ENCODE peak calls at places on chromosome 16, in six cellular contexts. One of them, this sample, is unnamed.

GRCh38 chr16:67164599-67165061 is at the start of gene HSF4:
- DNase-seq in thyroid gland: peak
- DNase-seq in tibial nerve: peak
- DNase-seq in heart left ventricle: peak
- DNase-seq in fibroblast of lung: no peak
- DNase-seq in mesothelial cell of epicardium: no peak
- DNase-seq in this sample: no peak

GRCh38 chr16:70576431-70577255 is 53.0 kb downstream of the SF3B3 start:
- DNase-seq in thyroid gland: no peak
- DNase-seq in tibial nerve: no peak
- DNase-seq in heart left ventricle: no peak
- DNase-seq in fibroblast of lung: peak
- DNase-seq in mesothelial cell of epicardium: no peak
- DNase-seq in this sample: peak

GRCh38 chr16:85428168-85428898 is 184.8 kb upstream of the GSE1 start:
- DNase-seq in thyroid gland: peak
- DNase-seq in tibial nerve: no peak
- DNase-seq in heart left ventricle: peak
- DNase-seq in fibroblast of lung: no peak
- DNase-seq in mesothelial cell of epicardium: peak
- DNase-seq in this sample: peak

GRCh38 chr16:11499295-11500089 is 87.2 kb downstream of the LITAF start:
- DNase-seq in thyroid gland: peak
- DNase-seq in tibial nerve: no peak
- DNase-seq in heart left ventricle: no peak
- DNase-seq in fibroblast of lung: no peak
- DNase-seq in mesothelial cell of epicardium: no peak
- DNase-seq in this sample: no peak

GRCh38 chr16:54462151-54462651 is 175.6 kb upstream of the IRX3 start:
- DNase-seq in thyroid gland: no peak
- DNase-seq in tibial nerve: no peak
- DNase-seq in heart left ventricle: no peak
- DNase-seq in fibroblast of lung: peak
- DNase-seq in mesothelial cell of epicardium: no peak
- DNase-seq in this sample: no peak

GRCh38 chr16:65740716-65741115 is 618.9 kb upstream of the CDH11 start:
- DNase-seq in thyroid gland: no peak
- DNase-seq in tibial nerve: no peak
- DNase-seq in heart left ventricle: no peak
- DNase-seq in fibroblast of lung: no peak
- DNase-seq in mesothelial cell of epicardium: no peak
- DNase-seq in this sample: no peak

GRCh38 chr16:46982335-46982734 is 8.9 kb upstream of the DNAJA2 start:
- DNase-seq in thyroid gland: no peak
- DNase-seq in tibial nerve: no peak
- DNase-seq in heart left ventricle: no peak
- DNase-seq in fibroblast of lung: no peak
- DNase-seq in mesothelial cell of epicardium: no peak
- DNase-seq in this sample: peak

GRCh38 chr16:67936876-67937605 is 391 bp upstream of the PSMB10 start:
- DNase-seq in thyroid gland: no peak
- DNase-seq in tibial nerve: peak
- DNase-seq in heart left ventricle: no peak
- DNase-seq in fibroblast of lung: no peak
- DNase-seq in mesothelial cell of epicardium: no peak
- DNase-seq in this sample: peak

GRCh38 chr16:79754081-79754872 is 153.7 kb upstream of the MAF start:
- DNase-seq in thyroid gland: no peak
- DNase-seq in tibial nerve: no peak
- DNase-seq in heart left ventricle: no peak
- DNase-seq in fibroblast of lung: peak
- DNase-seq in mesothelial cell of epicardium: no peak
- DNase-seq in this sample: no peak

GRCh38 chr16:84484579-84485254 is 19.7 kb downstream of the MEAK7 start:
- DNase-seq in thyroid gland: peak
- DNase-seq in tibial nerve: peak
- DNase-seq in heart left ventricle: peak
- DNase-seq in fibroblast of lung: peak
- DNase-seq in mesothelial cell of epicardium: no peak
- DNase-seq in this sample: no peak

GRCh38 chr16:59260892-59261291 is 526.8 kb upstream of the GOT2 start:
- DNase-seq in thyroid gland: no peak
- DNase-seq in tibial nerve: no peak
- DNase-seq in heart left ventricle: no peak
- DNase-seq in fibroblast of lung: no peak
- DNase-seq in mesothelial cell of epicardium: no peak
- DNase-seq in this sample: no peak

GRCh38 chr16:25464058-25464457 is 206.4 kb upstream of the ZKSCAN2 start:
- DNase-seq in thyroid gland: no peak
- DNase-seq in tibial nerve: no peak
- DNase-seq in heart left ventricle: no peak
- DNase-seq in fibroblast of lung: no peak
- DNase-seq in mesothelial cell of epicardium: no peak
- DNase-seq in this sample: no peak

GRCh38 chr16:27566417-27566816 is 16.5 kb downstream of the KATNIP start:
- DNase-seq in thyroid gland: no peak
- DNase-seq in tibial nerve: no peak
- DNase-seq in heart left ventricle: no peak
- DNase-seq in fibroblast of lung: no peak
- DNase-seq in mesothelial cell of epicardium: no peak
- DNase-seq in this sample: no peak

GRCh38 chr16:79430129-79430789 is 170.3 kb downstream of the MAF start:
- DNase-seq in thyroid gland: no peak
- DNase-seq in tibial nerve: no peak
- DNase-seq in heart left ventricle: no peak
- DNase-seq in fibroblast of lung: no peak
- DNase-seq in mesothelial cell of epicardium: no peak
- DNase-seq in this sample: no peak

GRCh38 chr16:8115814-8116213 is 474.5 kb downstream of the TMEM114 start:
- DNase-seq in thyroid gland: no peak
- DNase-seq in tibial nerve: no peak
- DNase-seq in heart left ventricle: no peak
- DNase-seq in fibroblast of lung: no peak
- DNase-seq in mesothelial cell of epicardium: no peak
- DNase-seq in this sample: no peak

GRCh38 chr16:53341787-53342186 is 92.5 kb upstream of the RBL2 start:
- DNase-seq in thyroid gland: no peak
- DNase-seq in tibial nerve: no peak
- DNase-seq in heart left ventricle: no peak
- DNase-seq in fibroblast of lung: no peak
- DNase-seq in mesothelial cell of epicardium: no peak
- DNase-seq in this sample: no peak

GRCh38 chr16:27847030-27847550 is 216.4 kb downstream of the GSG1L start:
- DNase-seq in thyroid gland: no peak
- DNase-seq in tibial nerve: no peak
- DNase-seq in heart left ventricle: no peak
- DNase-seq in fibroblast of lung: peak
- DNase-seq in mesothelial cell of epicardium: no peak
- DNase-seq in this sample: no peak

GRCh38 chr16:11256657-11257130 is 690 bp upstream of the SOCS1 start:
- DNase-seq in thyroid gland: peak
- DNase-seq in tibial nerve: peak
- DNase-seq in heart left ventricle: peak
- DNase-seq in fibroblast of lung: peak
- DNase-seq in mesothelial cell of epicardium: no peak
- DNase-seq in this sample: no peak

GRCh38 chr16:1959269-1960039 is at the start of gene NDUFB10:
- DNase-seq in thyroid gland: peak
- DNase-seq in tibial nerve: peak
- DNase-seq in heart left ventricle: peak
- DNase-seq in fibroblast of lung: peak
- DNase-seq in mesothelial cell of epicardium: peak
- DNase-seq in this sample: peak

GRCh38 chr16:80883816-80884215 is 79.4 kb upstream of the CDYL2 start:
- DNase-seq in thyroid gland: no peak
- DNase-seq in tibial nerve: no peak
- DNase-seq in heart left ventricle: no peak
- DNase-seq in fibroblast of lung: no peak
- DNase-seq in mesothelial cell of epicardium: no peak
- DNase-seq in this sample: no peak

GRCh38 chr16:13839577-13839976 is 80.4 kb upstream of the ERCC4 start:
- DNase-seq in thyroid gland: no peak
- DNase-seq in tibial nerve: no peak
- DNase-seq in heart left ventricle: no peak
- DNase-seq in fibroblast of lung: no peak
- DNase-seq in mesothelial cell of epicardium: no peak
- DNase-seq in this sample: no peak
- TF ChIP-seq CTCF in thyroid gland: no peak
- TF ChIP-seq CTCF in tibial nerve: no peak
- TF ChIP-seq CTCF in heart left ventricle: no peak
- TF ChIP-seq CTCF in fibroblast of lung: no peak
- TF ChIP-seq CTCF in mesothelial cell of epicardium: peak
- TF ChIP-seq CTCF in this sample: no peak

DNA sequence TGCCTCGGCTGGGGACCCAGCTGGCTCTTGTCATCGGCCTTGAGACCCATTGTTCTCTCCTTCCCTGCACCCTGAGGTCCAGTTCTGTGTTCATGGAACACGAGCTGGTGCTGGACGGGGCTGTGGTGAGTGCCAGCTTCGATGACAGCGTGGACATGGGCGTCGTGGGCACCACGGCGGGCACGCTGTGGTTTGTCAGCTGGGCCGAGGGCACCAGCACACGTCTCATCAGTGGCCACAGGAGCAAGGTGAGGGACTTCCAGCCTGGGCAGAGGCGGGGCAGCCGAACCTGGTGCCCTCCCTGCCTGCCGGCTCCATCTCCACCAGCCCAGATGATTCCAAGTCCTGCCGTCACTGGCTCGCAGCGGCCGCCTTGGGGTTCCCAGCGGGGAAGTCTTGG is 5.3 kb upstream of the RHOT2 start:
- DNase-seq in thyroid gland: no peak
- DNase-seq in tibial nerve: no peak
- DNase-seq in heart left ventricle: no peak
- DNase-seq in fibroblast of lung: no peak
- DNase-seq in mesothelial cell of epicardium: no peak
- DNase-seq in this sample: no peak
- TF ChIP-seq CTCF in thyroid gland: no peak
- TF ChIP-seq CTCF in tibial nerve: no peak
- TF ChIP-seq CTCF in heart left ventricle: no peak
- TF ChIP-seq CTCF in fibroblast of lung: no peak
- TF ChIP-seq CTCF in mesothelial cell of epicardium: no peak
- TF ChIP-seq CTCF in this sample: no peak

GRCh38 chr16:20799599-20799998 is 6.7 kb downstream of the ERI2 start:
- DNase-seq in thyroid gland: no peak
- DNase-seq in tibial nerve: no peak
- DNase-seq in heart left ventricle: no peak
- DNase-seq in fibroblast of lung: peak
- DNase-seq in mesothelial cell of epicardium: no peak
- DNase-seq in this sample: no peak
- TF ChIP-seq CTCF in thyroid gland: peak
- TF ChIP-seq CTCF in tibial nerve: peak
- TF ChIP-seq CTCF in heart left ventricle: peak
- TF ChIP-seq CTCF in fibroblast of lung: peak
- TF ChIP-seq CTCF in mesothelial cell of epicardium: no peak
- TF ChIP-seq CTCF in this sample: peak

GRCh38 chr16:49183911-49184310 is 97.7 kb downstream of the CBLN1 start:
- DNase-seq in thyroid gland: peak
- DNase-seq in tibial nerve: no peak
- DNase-seq in heart left ventricle: no peak
- DNase-seq in fibroblast of lung: no peak
- DNase-seq in mesothelial cell of epicardium: no peak
- DNase-seq in this sample: no peak
- TF ChIP-seq CTCF in thyroid gland: peak
- TF ChIP-seq CTCF in tibial nerve: no peak
- TF ChIP-seq CTCF in heart left ventricle: peak
- TF ChIP-seq CTCF in fibroblast of lung: no peak
- TF ChIP-seq CTCF in mesothelial cell of epicardium: no peak
- TF ChIP-seq CTCF in this sample: no peak

GRCh38 chr16:30956601-30957455 is 726 bp upstream of the SETD1A start:
- DNase-seq in thyroid gland: peak
- DNase-seq in tibial nerve: peak
- DNase-seq in heart left ventricle: peak
- DNase-seq in fibroblast of lung: peak
- DNase-seq in mesothelial cell of epicardium: peak
- DNase-seq in this sample: peak
- TF ChIP-seq CTCF in thyroid gland: no peak
- TF ChIP-seq CTCF in tibial nerve: peak
- TF ChIP-seq CTCF in heart left ventricle: peak
- TF ChIP-seq CTCF in fibroblast of lung: peak
- TF ChIP-seq CTCF in mesothelial cell of epicardium: no peak
- TF ChIP-seq CTCF in this sample: peak

GRCh38 chr16:89167425-89167941 is 4.1 kb upstream of the CDH15 start:
- DNase-seq in thyroid gland: peak
- DNase-seq in tibial nerve: peak
- DNase-seq in heart left ventricle: peak
- DNase-seq in fibroblast of lung: peak
- DNase-seq in mesothelial cell of epicardium: peak
- DNase-seq in this sample: peak
- TF ChIP-seq CTCF in thyroid gland: peak
- TF ChIP-seq CTCF in tibial nerve: peak
- TF ChIP-seq CTCF in heart left ventricle: peak
- TF ChIP-seq CTCF in fibroblast of lung: peak
- TF ChIP-seq CTCF in mesothelial cell of epicardium: peak
- TF ChIP-seq CTCF in this sample: peak

DNA sequence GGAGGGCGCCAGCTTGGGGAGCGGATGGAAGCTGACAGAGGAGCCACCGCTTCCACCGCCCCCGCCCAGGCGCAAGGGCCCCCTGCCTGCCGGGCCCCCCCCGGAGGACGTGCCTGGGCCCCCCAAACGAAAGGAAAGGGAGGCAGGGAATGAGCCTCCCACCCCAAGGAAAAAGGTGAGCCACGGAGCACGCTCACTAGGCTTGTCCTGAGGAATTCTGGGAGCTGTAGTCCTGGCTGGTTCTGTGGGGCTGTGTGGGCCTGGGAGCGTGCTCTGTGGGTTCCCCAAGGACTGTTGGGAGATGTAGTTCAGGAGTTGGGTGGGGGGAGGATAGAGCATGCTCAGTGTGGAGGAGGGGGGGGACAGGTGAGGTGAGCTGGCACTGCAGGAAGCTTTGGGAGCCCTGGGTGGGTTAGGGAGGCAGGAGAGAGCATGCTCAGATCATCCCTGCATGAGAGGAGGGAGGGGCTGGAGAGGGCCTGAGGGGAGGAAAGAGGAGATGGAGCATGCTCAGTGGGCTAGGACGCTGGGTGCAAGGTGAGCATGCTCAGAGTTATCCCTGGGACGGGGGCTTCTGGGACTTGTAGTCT is 4.5 kb downstream of the FBXL19 start:
- DNase-seq in thyroid gland: peak
- DNase-seq in tibial nerve: no peak
- DNase-seq in heart left ventricle: peak
- DNase-seq in fibroblast of lung: peak
- DNase-seq in mesothelial cell of epicardium: peak
- DNase-seq in this sample: peak
- TF ChIP-seq CTCF in thyroid gland: no peak
- TF ChIP-seq CTCF in tibial nerve: no peak
- TF ChIP-seq CTCF in heart left ventricle: no peak
- TF ChIP-seq CTCF in fibroblast of lung: no peak
- TF ChIP-seq CTCF in mesothelial cell of epicardium: no peak
- TF ChIP-seq CTCF in this sample: no peak

GRCh38 chr16:88768041-88768876 is 16.8 kb downstream of the PIEZO1 start:
- DNase-seq in thyroid gland: peak
- DNase-seq in tibial nerve: no peak
- DNase-seq in heart left ventricle: no peak
- DNase-seq in fibroblast of lung: peak
- DNase-seq in mesothelial cell of epicardium: no peak
- DNase-seq in this sample: no peak
- TF ChIP-seq CTCF in thyroid gland: no peak
- TF ChIP-seq CTCF in tibial nerve: no peak
- TF ChIP-seq CTCF in heart left ventricle: no peak
- TF ChIP-seq CTCF in fibroblast of lung: no peak
- TF ChIP-seq CTCF in mesothelial cell of epicardium: no peak
- TF ChIP-seq CTCF in this sample: no peak

This sample was measured in GM13976.